ENCODE peak calls at places on chromosomes 7 and 10, in seven cellular contexts. One of them, this sample, is unnamed. For H3K4me1, the result is how much of the 10 kb centered on the place peaks cover.

GRCh38 chr7:30920021-30920583 is 8.4 kb downstream of the AQP1 start:
- DNase-seq in CD8-positive, alpha-beta memory T cell: no peak
- DNase-seq in GM23248: peak
- DNase-seq in kidney: peak
- DNase-seq in tibial artery: peak
- DNase-seq in cardiac muscle cell: no peak
- DNase-seq in NT2/D1: no peak
- DNase-seq in this sample: no peak

GRCh38 chr7:130444230-130444629 is 3.4 kb upstream of the CEP41 start:
- DNase-seq in CD8-positive, alpha-beta memory T cell: no peak
- DNase-seq in GM23248: peak
- DNase-seq in kidney: no peak
- DNase-seq in tibial artery: no peak
- DNase-seq in cardiac muscle cell: peak
- DNase-seq in NT2/D1: no peak
- DNase-seq in this sample: no peak

GRCh38 chr10:101182936-101183335 is 46.3 kb downstream of the LBX1 start:
- DNase-seq in CD8-positive, alpha-beta memory T cell: no peak
- DNase-seq in GM23248: no peak
- DNase-seq in kidney: no peak
- DNase-seq in tibial artery: no peak
- DNase-seq in cardiac muscle cell: no peak
- DNase-seq in NT2/D1: no peak
- DNase-seq in this sample: no peak

GRCh38 chr7:38060116-38060515 is 117.9 kb upstream of the STARD3NL start:
- DNase-seq in CD8-positive, alpha-beta memory T cell: no peak
- DNase-seq in GM23248: no peak
- DNase-seq in kidney: no peak
- DNase-seq in tibial artery: no peak
- DNase-seq in cardiac muscle cell: no peak
- DNase-seq in NT2/D1: no peak
- DNase-seq in this sample: no peak

GRCh38 chr10:14253711-14254110 is 77.0 kb downstream of the FRMD4A start:
- DNase-seq in CD8-positive, alpha-beta memory T cell: no peak
- DNase-seq in GM23248: no peak
- DNase-seq in kidney: no peak
- DNase-seq in tibial artery: no peak
- DNase-seq in cardiac muscle cell: no peak
- DNase-seq in NT2/D1: no peak
- DNase-seq in this sample: no peak

GRCh38 chr10:65024886-65025285 is 1503.7 kb downstream of the REEP3 start:
- DNase-seq in CD8-positive, alpha-beta memory T cell: no peak
- DNase-seq in GM23248: no peak
- DNase-seq in kidney: no peak
- DNase-seq in tibial artery: no peak
- DNase-seq in cardiac muscle cell: no peak
- DNase-seq in NT2/D1: no peak
- DNase-seq in this sample: no peak

GRCh38 chr7:148925836-148926235 is 41.7 kb upstream of the EZH2 start:
- DNase-seq in CD8-positive, alpha-beta memory T cell: no peak
- DNase-seq in GM23248: no peak
- DNase-seq in kidney: no peak
- DNase-seq in tibial artery: no peak
- DNase-seq in cardiac muscle cell: no peak
- DNase-seq in NT2/D1: no peak
- DNase-seq in this sample: no peak

GRCh38 chr10:72927485-72927884 is 27.1 kb downstream of the PLA2G12B start:
- DNase-seq in CD8-positive, alpha-beta memory T cell: no peak
- DNase-seq in GM23248: no peak
- DNase-seq in kidney: no peak
- DNase-seq in tibial artery: no peak
- DNase-seq in cardiac muscle cell: no peak
- DNase-seq in NT2/D1: no peak
- DNase-seq in this sample: no peak

GRCh38 chr10:35135861-35136260 is 9.2 kb downstream of the CREM start:
- DNase-seq in CD8-positive, alpha-beta memory T cell: no peak
- DNase-seq in GM23248: peak
- DNase-seq in kidney: no peak
- DNase-seq in tibial artery: no peak
- DNase-seq in cardiac muscle cell: no peak
- DNase-seq in NT2/D1: no peak
- DNase-seq in this sample: no peak

GRCh38 chr10:49419005-49419404 is 23.1 kb upstream of the DRGX start:
- DNase-seq in CD8-positive, alpha-beta memory T cell: no peak
- DNase-seq in GM23248: no peak
- DNase-seq in kidney: no peak
- DNase-seq in tibial artery: no peak
- DNase-seq in cardiac muscle cell: no peak
- DNase-seq in NT2/D1: no peak
- DNase-seq in this sample: no peak

GRCh38 chr10:25682203-25682950 is 251.7 kb upstream of the MYO3A start:
- DNase-seq in CD8-positive, alpha-beta memory T cell: no peak
- DNase-seq in GM23248: peak
- DNase-seq in kidney: no peak
- DNase-seq in tibial artery: no peak
- DNase-seq in cardiac muscle cell: peak
- DNase-seq in NT2/D1: no peak
- DNase-seq in this sample: no peak

GRCh38 chr10:101291254-101292193 is 62.3 kb upstream of the LBX1 start:
- DNase-seq in CD8-positive, alpha-beta memory T cell: peak
- DNase-seq in GM23248: peak
- DNase-seq in kidney: peak
- DNase-seq in tibial artery: peak
- DNase-seq in cardiac muscle cell: peak
- DNase-seq in NT2/D1: no peak
- DNase-seq in this sample: no peak

DNA sequence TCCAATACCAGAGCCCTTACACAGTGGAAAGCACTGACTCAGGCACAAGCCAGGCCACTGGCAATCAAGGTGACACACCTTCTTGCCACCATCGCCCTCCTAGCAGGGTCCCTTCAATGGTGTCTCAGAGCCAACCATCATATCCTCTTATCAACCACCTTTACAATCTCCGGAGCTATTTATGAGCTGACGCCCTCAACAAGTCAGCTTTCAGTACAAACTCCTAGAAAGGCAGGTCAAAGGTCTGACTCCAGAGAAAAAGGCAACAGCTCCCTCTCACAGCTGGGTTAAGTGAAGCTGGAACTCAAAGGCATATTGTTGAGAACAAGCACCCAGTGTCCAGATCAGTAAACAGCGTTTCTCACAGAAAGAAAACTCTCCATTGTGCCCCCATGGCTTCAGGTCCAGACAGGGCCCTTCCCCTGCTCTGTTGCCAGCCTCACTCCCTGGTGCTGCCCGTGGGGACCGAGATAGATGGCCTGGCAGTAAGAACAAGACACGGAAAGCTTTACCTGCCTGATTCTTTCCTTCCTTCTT is 2.4 kb downstream of the ZNF3 start:
- DNase-seq in CD8-positive, alpha-beta memory T cell: no peak
- DNase-seq in GM23248: no peak
- DNase-seq in kidney: no peak
- DNase-seq in tibial artery: no peak
- DNase-seq in cardiac muscle cell: no peak
- DNase-seq in NT2/D1: no peak
- DNase-seq in this sample: no peak
- H3K4me1 ChIP-seq in CD8-positive, alpha-beta memory T cell: under half
- H3K4me1 ChIP-seq in GM23248: under half
- H3K4me1 ChIP-seq in kidney: under half
- H3K4me1 ChIP-seq in tibial artery: under half
- H3K4me1 ChIP-seq in cardiac muscle cell: under half
- H3K4me1 ChIP-seq in NT2/D1: under half
- H3K4me1 ChIP-seq in this sample: under half

GRCh38 chr10:116597543-116597942 is 6.8 kb downstream of the PNLIPRP1 start:
- DNase-seq in CD8-positive, alpha-beta memory T cell: no peak
- DNase-seq in GM23248: no peak
- DNase-seq in kidney: no peak
- DNase-seq in tibial artery: no peak
- DNase-seq in cardiac muscle cell: no peak
- DNase-seq in NT2/D1: no peak
- DNase-seq in this sample: no peak
- H3K4me1 ChIP-seq in CD8-positive, alpha-beta memory T cell: under half
- H3K4me1 ChIP-seq in GM23248: under half
- H3K4me1 ChIP-seq in kidney: under half
- H3K4me1 ChIP-seq in tibial artery: under half
- H3K4me1 ChIP-seq in cardiac muscle cell: under half
- H3K4me1 ChIP-seq in NT2/D1: under half
- H3K4me1 ChIP-seq in this sample: under half

GRCh38 chr7:24913791-24914464 is 66.0 kb downstream of the OSBPL3 start:
- DNase-seq in CD8-positive, alpha-beta memory T cell: no peak
- DNase-seq in GM23248: no peak
- DNase-seq in kidney: no peak
- DNase-seq in tibial artery: no peak
- DNase-seq in cardiac muscle cell: no peak
- DNase-seq in NT2/D1: no peak
- DNase-seq in this sample: no peak

GRCh38 chr7:24912424-24912823 is 67.6 kb downstream of the OSBPL3 start:
- DNase-seq in CD8-positive, alpha-beta memory T cell: no peak
- DNase-seq in GM23248: no peak
- DNase-seq in kidney: no peak
- DNase-seq in tibial artery: no peak
- DNase-seq in cardiac muscle cell: no peak
- DNase-seq in NT2/D1: no peak
- DNase-seq in this sample: no peak

GRCh38 chr7:24912874-24913514 is 67.0 kb downstream of the OSBPL3 start:
- DNase-seq in CD8-positive, alpha-beta memory T cell: no peak
- DNase-seq in GM23248: no peak
- DNase-seq in kidney: no peak
- DNase-seq in tibial artery: no peak
- DNase-seq in cardiac muscle cell: no peak
- DNase-seq in NT2/D1: no peak
- DNase-seq in this sample: no peak

GRCh38 chr7:24916463-24917040 is 63.4 kb downstream of the OSBPL3 start:
- DNase-seq in CD8-positive, alpha-beta memory T cell: no peak
- DNase-seq in GM23248: no peak
- DNase-seq in kidney: no peak
- DNase-seq in tibial artery: no peak
- DNase-seq in cardiac muscle cell: no peak
- DNase-seq in NT2/D1: no peak
- DNase-seq in this sample: no peak

DNA sequence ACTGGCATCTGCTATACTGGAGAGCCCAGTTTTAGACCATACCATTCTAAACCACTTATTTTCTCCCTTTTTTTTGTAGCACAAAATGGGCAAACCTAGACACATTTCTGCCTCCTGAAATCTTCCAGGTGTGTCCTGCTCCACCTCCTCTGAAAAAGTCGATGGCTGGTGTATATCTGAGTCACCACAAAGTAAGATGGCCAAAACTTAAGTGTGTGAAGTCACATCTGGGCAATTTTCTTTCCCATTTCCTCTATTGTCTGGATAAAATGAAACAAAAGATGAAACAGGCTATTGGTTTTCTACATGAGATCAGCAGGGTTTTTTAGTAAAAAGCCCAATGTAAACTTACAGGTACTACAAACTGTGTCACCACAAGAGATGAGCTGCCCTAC is 65.5 kb downstream of the OSBPL3 start:
- DNase-seq in CD8-positive, alpha-beta memory T cell: no peak
- DNase-seq in GM23248: no peak
- DNase-seq in kidney: no peak
- DNase-seq in tibial artery: no peak
- DNase-seq in cardiac muscle cell: no peak
- DNase-seq in NT2/D1: no peak
- DNase-seq in this sample: no peak
- H3K4me1 ChIP-seq in CD8-positive, alpha-beta memory T cell: under half
- H3K4me1 ChIP-seq in GM23248: under half
- H3K4me1 ChIP-seq in kidney: under half
- H3K4me1 ChIP-seq in tibial artery: under half
- H3K4me1 ChIP-seq in cardiac muscle cell: under half
- H3K4me1 ChIP-seq in NT2/D1: under half
- H3K4me1 ChIP-seq in this sample: under half

DNA sequence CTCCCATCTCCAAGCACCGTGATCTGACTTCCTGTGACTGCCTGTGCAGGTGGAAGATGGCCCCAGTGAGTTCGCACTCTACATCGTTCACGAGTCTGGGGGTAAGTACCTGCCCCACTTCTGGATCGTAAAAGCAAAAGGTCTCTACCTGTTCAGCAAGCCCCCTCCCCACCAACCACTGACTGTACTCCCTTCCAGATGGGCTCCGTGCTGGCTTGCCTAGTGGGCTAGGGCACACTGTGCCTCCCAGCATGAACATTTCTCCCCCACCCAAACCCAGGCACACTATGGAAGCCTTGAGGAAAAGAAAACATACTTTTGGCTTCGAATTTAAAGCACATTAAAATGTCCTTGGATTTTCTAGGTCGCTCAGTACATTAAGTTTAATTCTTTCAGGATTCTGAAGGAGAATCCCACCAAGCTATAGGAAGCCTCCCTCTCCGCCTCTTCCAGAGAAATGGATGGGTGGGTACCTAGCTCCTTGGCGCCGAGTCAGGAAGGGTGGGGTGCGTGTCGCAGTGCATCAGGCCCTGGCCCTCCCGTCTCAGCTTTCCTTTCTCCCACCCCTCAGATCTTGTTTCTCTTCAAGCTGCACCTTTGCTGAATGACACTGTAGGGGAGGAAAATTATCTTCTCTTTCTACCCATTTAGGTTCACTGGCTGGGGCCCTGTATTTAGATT is 11.0 kb upstream of the ZNF22 start:
- DNase-seq in CD8-positive, alpha-beta memory T cell: no peak
- DNase-seq in GM23248: no peak
- DNase-seq in kidney: peak
- DNase-seq in tibial artery: no peak
- DNase-seq in cardiac muscle cell: no peak
- DNase-seq in NT2/D1: no peak
- DNase-seq in this sample: no peak
- H3K4me1 ChIP-seq in CD8-positive, alpha-beta memory T cell: under half
- H3K4me1 ChIP-seq in GM23248: under half
- H3K4me1 ChIP-seq in kidney: under half
- H3K4me1 ChIP-seq in tibial artery: half or more
- H3K4me1 ChIP-seq in cardiac muscle cell: under half
- H3K4me1 ChIP-seq in NT2/D1: under half
- H3K4me1 ChIP-seq in this sample: under half

GRCh38 chr10:124629842-124630241 is 114.3 kb downstream of the FAM53B start:
- DNase-seq in CD8-positive, alpha-beta memory T cell: no peak
- DNase-seq in GM23248: no peak
- DNase-seq in kidney: no peak
- DNase-seq in tibial artery: no peak
- DNase-seq in cardiac muscle cell: no peak
- DNase-seq in NT2/D1: no peak
- DNase-seq in this sample: no peak
- H3K4me1 ChIP-seq in CD8-positive, alpha-beta memory T cell: half or more
- H3K4me1 ChIP-seq in GM23248: under half
- H3K4me1 ChIP-seq in kidney: under half
- H3K4me1 ChIP-seq in tibial artery: under half
- H3K4me1 ChIP-seq in cardiac muscle cell: under half
- H3K4me1 ChIP-seq in NT2/D1: under half
- H3K4me1 ChIP-seq in this sample: under half